ENCODE peak calls at places on chromosomes 2 and 18, in four cellular contexts. X, Y, D and M are unnamed samples.

GRCh38 chr2:198371902-198372611 is 567.7 kb downstream of the PLCL1 start:
- DNase-seq in X (no peak), Y (no peak), D (no peak), M (peak; percentile 33)

GRCh38 chr2:240259201-240259923 is 118.9 kb upstream of the OTOS start:
- DNase-seq in X (no peak), Y (peak; percentile 76), D (no peak), M (no peak)

GRCh38 chr2:166900700-166901099 is 12.4 kb downstream of the XIRP2 start:
- DNase-seq in X (no peak), Y (no peak), D (peak; percentile 39), M (no peak)

GRCh38 chr2:69253893-69254292 is 133.1 kb downstream of the GFPT1 start:
- DNase-seq in X (peak; percentile 83), Y (peak; percentile 90), D (no peak), M (peak; percentile 39)

GRCh38 chr2:168934826-168935225 is 33.7 kb downstream of the G6PC2 start:
- DNase-seq in X (no peak), Y (no peak), D (no peak), M (no peak)

GRCh38 chr18:5295981-5296705 is 617 bp upstream of the ZBTB14 start:
- DNase-seq in X (peak; percentile 71), Y (peak; percentile 95), D (peak; percentile 97), M (peak; percentile 78)

GRCh38 chr2:30267161-30267568 is 35.8 kb downstream of the LBH start:
- DNase-seq in X (no peak), Y (no peak), D (no peak), M (no peak)

GRCh38 chr18:76260941-76261472 is 234.0 kb downstream of the ZNF516 start:
- DNase-seq in X (no peak), Y (no peak), D (no peak), M (no peak)

GRCh38 chr2:240887631-240888030 is 8.3 kb downstream of the MAB21L4 start:
- DNase-seq in X (no peak), Y (no peak), D (no peak), M (no peak)

GRCh38 chr2:68766378-68766845 is 31.8 kb downstream of the ARHGAP25 start:
- DNase-seq in X (no peak), Y (peak; percentile 69), D (peak; percentile 30), M (no peak)

GRCh38 chr2:101770672-101771071 is 73.2 kb downstream of the MAP4K4 start:
- DNase-seq in X (peak; percentile 36), Y (no peak), D (peak; percentile 84), M (no peak)

GRCh38 chr2:226168496-226169160 is 631.0 kb downstream of the IRS1 start:
- DNase-seq in X (no peak), Y (no peak), D (no peak), M (no peak)

GRCh38 chr2:135829420-135829983 is 7.5 kb downstream of the LCT start:
- DNase-seq in X (no peak), Y (no peak), D (no peak), M (no peak)

GRCh38 chr18:13530879-13531387 is 195.4 kb downstream of the FAM210A start:
- DNase-seq in X (no peak), Y (peak; percentile 85), D (peak; percentile 57), M (peak; percentile 4)

GRCh38 chr2:96664366-96664765 is 21.8 kb downstream of the FER1L5 start:
- DNase-seq in X (no peak), Y (no peak), D (no peak), M (no peak)

GRCh38 chr2:157898591-157898996 is 22.5 kb upstream of the ACVR1 start:
- DNase-seq in X (no peak), Y (no peak), D (no peak), M (peak; percentile 85)

GRCh38 chr2:235766206-235766794 is 272.5 kb downstream of the AGAP1 start:
- DNase-seq in X (peak; percentile 65), Y (peak; percentile 79), D (peak; percentile 84), M (peak; percentile 81)

GRCh38 chr2:36568533-36569246 is 29.3 kb downstream of the FEZ2 start:
- DNase-seq in X (peak; percentile 43), Y (no peak), D (no peak), M (peak; percentile 31)

GRCh38 chr2:26577442-26578433 is 63.4 kb downstream of the CIB4 start:
- DNase-seq in X (peak; percentile 95), Y (no peak), D (peak; percentile 71), M (peak; percentile 26)

GRCh38 chr2:173079141-173079540 is 3.5 kb downstream of the MAP3K20 start:
- DNase-seq in X (no peak), Y (no peak), D (no peak), M (no peak)

GRCh38 chr2:228652366-228652765 is 470.9 kb upstream of the SPHKAP start:
- DNase-seq in X (no peak), Y (no peak), D (no peak), M (no peak)

GRCh38 chr18:64175432-64175831 is 26.5 kb upstream of the LINC00305 start:
- DNase-seq in X (no peak), Y (no peak), D (no peak), M (no peak)

GRCh38 chr2:141020346-141020745 is 1110.5 kb downstream of the LRP1B start:
- DNase-seq in X (no peak), Y (no peak), D (no peak), M (no peak)

GRCh38 chr2:15006667-15007066 is 374.1 kb downstream of the LRATD1 start:
- DNase-seq in X (no peak), Y (no peak), D (no peak), M (no peak)

GRCh38 chr2:187993516-187993915 is 298.2 kb upstream of the GULP1 start:
- DNase-seq in X (no peak), Y (no peak), D (peak; percentile 14), M (no peak)

GRCh38 chr18:28108801-28109200 is 68.1 kb downstream of the CDH2 start:
- DNase-seq in X (no peak), Y (no peak), D (no peak), M (no peak)

GRCh38 chr2:216904974-216905373 is 45.1 kb upstream of the TNP1 start:
- DNase-seq in X (no peak), Y (no peak), D (no peak), M (no peak)

GRCh38 chr2:238106698-238107524 is 6.8 kb downstream of the ESPNL start:
- DNase-seq in X (no peak), Y (no peak), D (peak; percentile 48), M (no peak)

GRCh38 chr18:45370190-45371010 is 244.9 kb upstream of the SLC14A2 start:
- DNase-seq in X (no peak), Y (no peak), D (no peak), M (no peak)

GRCh38 chr2:23096905-23097602 is 287.9 kb upstream of the KLHL29 start:
- DNase-seq in X (no peak), Y (no peak), D (no peak), M (no peak)

GRCh38 chr2:234626566-234627130 is 129.8 kb upstream of the ARL4C start:
- DNase-seq in X (no peak), Y (no peak), D (no peak), M (no peak)

GRCh38 chr2:58866040-58866439 is 624.9 kb upstream of the FANCL start:
- DNase-seq in X (no peak), Y (no peak), D (peak; percentile 3), M (no peak)

GRCh38 chr2:214765180-214765579 is 44.3 kb downstream of the BARD1 start:
- DNase-seq in X (no peak), Y (no peak), D (no peak), M (no peak)

GRCh38 chr2:7468448-7468828 is 551.2 kb downstream of the RNF144A start:
- DNase-seq in X (no peak), Y (no peak), D (no peak), M (no peak)

GRCh38 chr2:85828725-85829124 is 60.1 kb downstream of the ST3GAL5 start:
- DNase-seq in X (no peak), Y (no peak), D (no peak), M (no peak)

GRCh38 chr2:85827879-85828569 is 60.8 kb downstream of the ST3GAL5 start:
- DNase-seq in X (no peak), Y (no peak), D (no peak), M (no peak)

GRCh38 chr2:85826990-85827878 is 61.6 kb downstream of the ST3GAL5 start:
- DNase-seq in X (peak; percentile 88), Y (peak; percentile 79), D (peak; percentile 80), M (no peak)

GRCh38 chr2:85831735-85832134 is 57.1 kb downstream of the ST3GAL5 start:
- DNase-seq in X (no peak), Y (no peak), D (no peak), M (no peak)

GRCh38 chr2:85830645-85831044 is 58.1 kb downstream of the ST3GAL5 start:
- DNase-seq in X (no peak), Y (no peak), D (no peak), M (no peak)
- TF ChIP-seq CTCF in X (peak; percentile 23), Y (no peak), D (no peak), M (no peak)

GRCh38 chr2:203237501-203238238 is 1.1 kb upstream of the CYP20A1 start:
- DNase-seq in X (no peak), Y (no peak), D (no peak), M (no peak)

GRCh38 chr2:203238329-203238710 is 498 bp upstream of the CYP20A1 start:
- DNase-seq in X (no peak), Y (no peak), D (no peak), M (no peak)

GRCh38 chr2:203242518-203242917 is 3.7 kb downstream of the CYP20A1 start:
- DNase-seq in X (no peak), Y (no peak), D (no peak), M (no peak)

GRCh38 chr2:203238711-203239526 is at the start of gene CYP20A1:
- DNase-seq in X (peak; percentile 84), Y (peak; percentile 94), D (peak; percentile 97), M (peak; percentile 77)

DNA sequence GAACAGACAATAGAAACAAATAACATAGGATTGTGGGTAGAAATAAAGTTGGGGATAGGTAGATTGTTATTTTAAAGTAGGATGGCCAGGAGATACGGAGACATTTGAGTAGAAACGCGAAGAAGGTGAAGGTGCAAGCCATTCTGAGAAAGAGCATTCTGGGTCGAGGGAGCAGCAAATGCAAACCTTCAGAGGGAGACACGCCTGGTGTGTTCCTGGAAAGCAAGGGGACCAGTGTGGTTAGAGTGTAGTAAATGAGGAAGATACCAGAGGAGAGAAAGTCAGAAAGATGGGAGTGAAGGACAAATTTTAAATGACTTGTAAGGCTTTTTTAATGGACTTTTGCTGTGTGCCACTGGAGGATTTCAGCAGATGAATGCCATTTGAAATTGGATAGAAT is 1.7 kb downstream of the CYP20A1 start:
- DNase-seq in X (no peak), Y (no peak), D (no peak), M (no peak)
- H3K4me3 ChIP-seq in X (no peak overlapping the region), Y (no peak overlapping the region), D (peak overlapping the region; percentile 57), M (peak overlapping the region; percentile 74)

DNA sequence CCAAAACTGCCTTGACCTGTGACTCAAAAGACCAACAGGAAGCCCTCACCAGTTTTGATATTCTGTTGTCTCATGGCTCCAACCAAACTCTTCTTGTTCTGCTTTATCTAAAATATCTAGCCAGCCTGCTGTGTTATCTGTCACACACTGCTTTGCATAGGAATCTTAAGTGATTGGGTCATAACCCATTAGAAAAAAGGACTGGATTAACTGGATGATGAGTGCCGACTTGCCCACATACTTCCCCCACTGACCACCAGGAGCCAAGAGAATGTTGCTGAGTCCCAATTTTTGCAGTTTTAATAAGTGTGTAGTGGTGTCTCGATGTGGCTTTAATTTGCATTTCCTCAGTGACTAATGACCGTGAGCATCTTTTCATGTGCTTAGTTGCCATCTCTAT is 6.5 kb downstream of the MOGAT1 start:
- DNase-seq in X (no peak), Y (no peak), D (no peak), M (no peak)
- TF ChIP-seq CTCF in X (no peak), Y (no peak), D (no peak), M (peak; percentile 14)

DNA sequence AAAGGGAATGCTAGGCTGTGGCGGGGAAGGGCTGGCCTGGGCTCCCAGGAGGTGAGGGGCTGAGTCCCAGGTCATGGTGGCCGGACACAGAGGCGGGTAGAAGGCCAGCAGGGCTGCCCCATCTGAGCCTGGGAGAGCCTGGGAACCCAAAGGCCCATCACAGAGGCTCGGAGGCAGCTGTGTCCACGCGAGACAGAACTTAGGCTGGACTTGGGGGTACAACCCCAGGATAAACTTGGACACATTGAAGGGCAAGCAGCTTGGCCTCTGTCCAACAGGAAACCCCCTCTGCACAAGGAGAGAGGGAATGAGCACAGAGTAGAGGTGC is 95.9 kb downstream of the ZFP36L2 start:
- DNase-seq in X (no peak), Y (no peak), D (no peak), M (no peak)
- H3K4me3 ChIP-seq in X (no peak overlapping the region), Y (no peak overlapping the region), D (no peak overlapping the region), M (no peak overlapping the region)